ENCODE peak calls at places on chromosomes 5 and 9, in four cellular contexts. X, D, C and E are unnamed samples.

GRCh38 chr5:88691945-88692868 is 190.8 kb downstream of the MEF2C start:
- DNase-seq in C (no peak), X (no peak), D (no peak), E (no peak)

GRCh38 chr9:469672-470040 is 255.0 kb downstream of the DOCK8 start:
- DNase-seq in X (peak), C (no peak), D (no peak), E (peak)

GRCh38 chr9:127825319-127826051 is 22.8 kb downstream of the FPGS start:
- DNase-seq in D (no peak), X (no peak), C (peak), E (no peak)

GRCh38 chr5:173623296-173623771 is 6.9 kb upstream of the BOD1 start:
- DNase-seq in X (no peak), C (no peak), D (no peak), E (no peak)

GRCh38 chr9:112884721-112885120 is 6.0 kb downstream of the SLC46A2 start:
- DNase-seq in D (no peak), X (no peak), C (no peak), E (no peak)

GRCh38 chr9:124000161-124000783 is 11.3 kb upstream of the LHX2 start:
- DNase-seq in X (no peak), C (no peak), D (no peak), E (no peak)

GRCh38 chr5:147452137-147452838 is 57.6 kb downstream of the DPYSL3 start:
- DNase-seq in X (no peak), D (no peak), C (no peak), E (no peak)

GRCh38 chr5:96537386-96537785 is 104.3 kb upstream of the PCSK1 start:
- DNase-seq in D (no peak), X (no peak), C (peak), E (no peak)

GRCh38 chr9:126413470-126414051 is 86.9 kb downstream of the MVB12B start:
- DNase-seq in D (no peak), X (no peak), C (no peak), E (no peak)

GRCh38 chr9:127278372-127278771 is 13.8 kb downstream of the GARNL3 start:
- DNase-seq in C (no peak), X (no peak), D (no peak), E (no peak)

GRCh38 chr9:78468231-78468630 is 171.3 kb downstream of the PSAT1 start:
- DNase-seq in D (no peak), X (no peak), C (no peak), E (no peak)

GRCh38 chr9:93306579-93307091 is 122.7 kb downstream of the WNK2 start:
- DNase-seq in D (no peak), C (no peak), X (no peak), E (peak)

GRCh38 chr5:111997308-111998159 is 240.5 kb upstream of the NREP start:
- DNase-seq in C (no peak), D (no peak), X (peak), E (no peak)

GRCh38 chr9:79083621-79084020 is 488.1 kb upstream of the TLE4 start:
- DNase-seq in X (no peak), D (no peak), C (no peak), E (no peak)

GRCh38 chr5:63262191-63262981 is 683.8 kb downstream of the LRRC70 start:
- DNase-seq in X (no peak), D (no peak), C (no peak), E (no peak)
- TF ChIP-seq SPI1 in X (no peak), D (no peak), C (no peak), E (no peak)

DNA sequence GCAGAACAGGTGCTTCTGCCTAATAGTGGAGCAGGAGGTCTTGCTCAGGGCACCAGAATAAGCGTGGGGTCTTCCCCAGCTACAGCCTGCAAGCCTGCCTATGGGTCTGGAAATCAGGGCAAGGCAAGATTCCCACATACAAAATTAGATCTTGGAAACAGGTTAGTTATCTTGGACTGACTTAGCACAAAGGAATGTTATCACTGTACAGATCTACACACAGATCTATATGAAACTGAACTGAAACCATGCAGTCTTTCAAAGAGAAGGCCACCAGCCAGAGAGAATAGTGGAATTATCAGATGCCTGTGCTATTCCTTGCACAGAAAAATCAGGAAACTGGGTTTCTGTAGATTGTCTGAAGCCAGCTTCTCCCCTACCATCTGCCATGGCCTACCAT is 585.7 kb downstream of the ACTL7B start:
- DNase-seq in X (no peak), D (no peak), C (no peak), E (no peak)
- TF ChIP-seq SPI1 in X (no peak), D (no peak), C (no peak), E (no peak)

GRCh38 chr9:84266087-84266561 is 74.4 kb downstream of the SLC28A3 start:
- DNase-seq in X (no peak), C (no peak), D (no peak), E (no peak)

GRCh38 chr9:84264307-84264706 is 76.3 kb downstream of the SLC28A3 start:
- DNase-seq in X (no peak), D (no peak), C (no peak), E (no peak)

GRCh38 chr9:84255701-84256100 is 84.9 kb downstream of the SLC28A3 start:
- DNase-seq in X (no peak), C (no peak), D (no peak), E (no peak)

GRCh38 chr9:84258371-84258770 is 82.2 kb downstream of the SLC28A3 start:
- DNase-seq in D (no peak), X (no peak), C (no peak), E (no peak)

DNA sequence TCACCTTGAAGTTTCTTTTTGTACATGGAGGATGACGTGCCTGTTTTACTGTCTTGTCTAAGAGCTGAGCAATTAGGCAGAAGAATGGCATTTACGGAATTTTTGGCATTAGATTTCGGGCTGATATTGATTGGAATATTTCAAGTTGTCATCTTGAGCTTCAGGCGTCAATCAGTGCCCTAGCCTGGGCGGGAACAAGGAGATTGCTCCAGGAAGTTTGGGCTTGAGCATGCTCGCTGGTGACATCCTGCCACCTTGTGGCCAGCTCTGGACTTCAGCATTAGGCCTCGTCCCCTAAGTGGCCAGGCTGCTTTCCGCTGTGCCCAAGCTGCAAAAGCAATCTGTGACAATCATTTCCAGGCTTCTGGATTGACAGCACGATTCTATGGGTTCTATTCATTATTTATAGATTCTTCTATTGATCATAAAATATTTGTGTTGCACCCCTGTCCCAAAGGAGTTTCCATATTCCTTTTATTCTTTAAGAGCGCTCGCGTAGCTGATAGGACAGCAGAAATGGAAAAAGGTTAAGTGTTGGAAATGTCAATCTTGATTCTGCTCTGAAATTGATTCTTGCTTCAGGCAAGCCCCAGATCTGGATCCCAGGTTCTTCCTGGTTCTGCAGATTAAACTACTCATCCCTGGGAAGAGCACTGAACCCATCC is 79.3 kb downstream of the SLC28A3 start:
- DNase-seq in X (peak), D (peak), C (peak), E (peak)
- TF ChIP-seq SPI1 in X (no peak), D (no peak), C (no peak), E (no peak)

DNA sequence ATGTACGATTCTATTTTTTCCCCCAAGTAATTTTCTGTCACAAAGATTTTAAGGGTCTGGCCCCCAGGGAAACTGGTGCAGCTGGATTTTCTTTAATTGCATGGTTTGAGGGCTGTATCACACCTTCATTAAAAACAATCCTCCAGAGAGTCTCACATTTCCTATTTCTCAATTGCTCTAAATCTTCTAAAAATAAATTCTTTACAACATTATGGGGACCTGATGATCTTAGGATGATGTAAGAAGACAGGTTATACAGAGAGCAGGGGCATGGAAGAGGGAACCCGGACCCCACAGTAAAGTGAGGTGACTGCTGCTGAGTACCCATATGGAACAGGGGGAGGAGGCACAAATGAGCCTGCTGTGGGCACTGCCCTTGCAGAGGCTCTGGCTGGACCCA is 159.0 kb downstream of the ENTREP1 start:
- DNase-seq in C (no peak), D (no peak), X (no peak), E (no peak)
- TF ChIP-seq SPI1 in C (no peak), D (no peak), X (no peak), E (no peak)

DNA sequence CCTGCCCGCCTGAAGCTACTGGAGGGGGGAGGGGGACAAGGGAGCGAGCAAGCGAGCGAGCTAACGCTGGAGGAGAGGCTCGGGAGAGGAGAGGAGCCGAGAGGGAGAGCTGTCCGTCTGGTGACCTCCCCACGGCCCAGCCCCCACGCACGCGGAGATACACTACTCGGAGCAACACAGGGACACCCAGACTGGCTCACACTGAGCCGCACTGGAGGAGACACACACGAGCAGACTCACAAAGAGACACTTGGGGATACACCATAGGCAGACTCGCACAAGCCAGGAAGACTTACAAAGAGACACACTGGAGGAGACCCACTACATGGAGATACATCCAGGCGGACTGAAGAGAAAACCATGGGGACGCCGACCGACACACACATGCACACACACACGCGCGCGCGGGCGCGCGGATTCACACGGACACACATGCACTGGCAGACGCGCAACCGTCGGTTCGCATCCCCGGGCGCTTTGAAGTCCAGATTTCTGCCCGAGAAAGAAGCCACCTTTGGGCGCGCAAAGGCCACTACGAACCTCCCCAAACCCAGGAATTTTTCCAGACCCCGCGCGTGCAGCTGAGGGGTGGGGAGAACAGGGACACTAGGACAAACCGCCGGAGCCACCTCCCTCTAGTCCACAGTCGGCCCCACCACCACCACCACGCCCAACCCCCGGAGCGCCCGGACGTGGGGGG is 703 bp downstream of the CNTFR start:
- DNase-seq in C (no peak), D (no peak), X (no peak), E (no peak)
- TF ChIP-seq SPI1 in C (no peak), D (no peak), X (no peak), E (no peak)

GRCh38 chr9:113930384-113930783 is 54.3 kb downstream of the ZNF618 start:
- DNase-seq in X (no peak), D (no peak), C (no peak), E (no peak)
- TF ChIP-seq SPI1 in X (no peak), D (no peak), C (no peak), E (no peak)

DNA sequence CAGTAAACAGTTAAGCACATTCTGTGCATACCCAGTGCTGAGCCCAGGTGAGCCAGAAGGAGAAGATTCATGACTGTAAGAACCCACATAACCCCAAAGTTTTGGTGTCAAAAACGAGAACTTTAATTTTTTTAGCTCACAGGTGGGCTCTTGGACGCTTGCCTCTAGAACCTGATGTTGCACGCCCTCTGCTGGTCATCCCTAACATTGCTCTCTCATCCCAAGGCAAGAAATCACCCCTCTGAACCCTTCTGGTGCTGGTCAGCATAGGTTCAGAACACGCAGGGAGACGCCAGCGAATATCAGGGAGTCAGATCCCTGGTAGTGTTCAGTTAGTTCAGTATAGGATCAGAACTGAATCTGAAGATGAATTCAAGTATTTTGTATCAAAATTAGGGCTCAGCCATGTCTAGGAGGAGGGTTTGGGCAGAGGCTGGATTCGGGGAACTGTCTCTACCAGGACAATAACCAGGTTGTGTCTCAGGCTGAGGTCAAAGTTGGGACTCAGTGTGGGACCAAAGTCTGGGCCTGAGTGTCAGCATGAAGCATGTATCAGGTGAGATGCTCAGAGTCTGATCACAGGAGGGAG is 4.1 kb upstream of the DNAJB5 start:
- DNase-seq in D (no peak), C (peak), X (no peak), E (no peak)
- TF ChIP-seq SPI1 in D (no peak), C (no peak), X (no peak), E (no peak)

GRCh38 chr5:31855527-31855862 is 216.6 kb downstream of the PDZD2 start:
- DNase-seq in D (no peak), C (no peak), X (no peak), E (no peak)

GRCh38 chr5:31851290-31851689 is 212.4 kb downstream of the PDZD2 start:
- DNase-seq in C (no peak), D (no peak), X (no peak), E (no peak)

GRCh38 chr5:31854625-31855526 is 215.9 kb downstream of the PDZD2 start:
- DNase-seq in C (no peak), X (no peak), D (no peak), E (peak)

GRCh38 chr5:31853398-31854135 is 214.6 kb downstream of the PDZD2 start:
- DNase-seq in C (no peak), X (no peak), D (no peak), E (no peak)

GRCh38 chr5:31854181-31854624 is 215.3 kb downstream of the PDZD2 start:
- DNase-seq in C (no peak), D (no peak), X (no peak), E (no peak)
- TF ChIP-seq SPI1 in C (no peak), D (no peak), X (no peak), E (no peak)